ENCODE peak calls at places on chromosomes 13 and 19, in nine cellular contexts. Q, D, U, I, Y, S, W, Z and J are unnamed samples.

GRCh38 chr19:34676697-34677385 is at the start of gene SCGB2B2:
- DNase-seq in Q (peak; percentile 74), D (no peak), U (peak; percentile 67), I (peak; percentile 60), Y (peak; percentile 87), S (no peak), W (no peak), Z (peak; percentile 92), J (peak; percentile 83)

GRCh38 chr13:60957816-60958215 is 457.8 kb downstream of the PCDH20 start:
- DNase-seq in Q (no peak), D (no peak), U (no peak), I (no peak), Y (no peak), S (no peak), W (no peak), Z (no peak), J (no peak)

GRCh38 chr19:17441241-17442135 is 7.0 kb downstream of the TMEM221 start:
- DNase-seq in Q (no peak), D (peak; percentile 56), U (peak; percentile 56), I (no peak), Y (no peak), S (no peak), W (no peak), Z (no peak), J (no peak)

GRCh38 chr13:41645313-41645712 is 188.0 kb downstream of the RGCC start:
- DNase-seq in Q (peak; percentile 42), D (no peak), U (no peak), I (no peak), Y (no peak), S (no peak), W (no peak), Z (no peak), J (no peak)

GRCh38 chr13:107884564-107884963 is 330.8 kb downstream of the LIG4 start:
- DNase-seq in Q (no peak), D (no peak), U (no peak), I (no peak), Y (no peak), S (no peak), W (no peak), Z (no peak), J (no peak)

GRCh38 chr19:4911786-4912672 is 2.7 kb downstream of the UHRF1 start:
- DNase-seq in Q (peak; percentile 99), D (peak; percentile 73), U (no peak), I (peak; percentile 49), Y (no peak), S (peak; percentile 43), W (peak; percentile 55), Z (peak; percentile 27), J (no peak)

GRCh38 chr19:46361915-46362314 is 15.0 kb downstream of the PPP5C start:
- DNase-seq in Q (no peak), D (no peak), U (no peak), I (no peak), Y (no peak), S (no peak), W (no peak), Z (no peak), J (no peak)

GRCh38 chr13:21813110-21813509 is 142.2 kb downstream of the FGF9 start:
- DNase-seq in Q (no peak), D (no peak), U (no peak), I (no peak), Y (no peak), S (no peak), W (no peak), Z (no peak), J (no peak)

GRCh38 chr19:52959613-52960295 is 2.9 kb downstream of the ZNF816 start:
- DNase-seq in Q (no peak), D (no peak), U (no peak), I (no peak), Y (no peak), S (no peak), W (no peak), Z (no peak), J (no peak)

GRCh38 chr19:16496613-16496983 is 404 bp downstream of the C19orf44 start:
- DNase-seq in Q (no peak), D (no peak), U (no peak), I (no peak), Y (no peak), S (no peak), W (no peak), Z (no peak), J (no peak)

GRCh38 chr13:99313473-99313872 is 6.3 kb upstream of the GPR183 start:
- DNase-seq in Q (no peak), D (peak; percentile 65), U (no peak), I (no peak), Y (no peak), S (no peak), W (no peak), Z (no peak), J (no peak)

GRCh38 chr19:46461537-46461936 is 9.8 kb downstream of the PNMA8A start:
- DNase-seq in Q (no peak), D (no peak), U (no peak), I (no peak), Y (no peak), S (no peak), W (no peak), Z (no peak), J (no peak)

GRCh38 chr19:50280983-50281382 is 48.2 kb downstream of the KCNC3 start:
- DNase-seq in Q (no peak), D (no peak), U (no peak), I (no peak), Y (no peak), S (no peak), W (no peak), Z (no peak), J (no peak)

GRCh38 chr19:52665529-52665928 is 27.4 kb upstream of the ZNF83 start:
- DNase-seq in Q (no peak), D (no peak), U (no peak), I (no peak), Y (no peak), S (no peak), W (no peak), Z (no peak), J (no peak)

GRCh38 chr13:40777166-40777956 is 6.4 kb upstream of the MRPS31 start:
- DNase-seq in Q (peak; percentile 29), D (peak; percentile 66), U (peak; percentile 51), I (no peak), Y (peak; percentile 50), S (no peak), W (no peak), Z (peak; percentile 48), J (no peak)

GRCh38 chr13:44031555-44031954 is 151.9 kb downstream of the LACC1 start:
- DNase-seq in Q (no peak), D (no peak), U (peak; percentile 33), I (no peak), Y (no peak), S (no peak), W (no peak), Z (no peak), J (no peak)

GRCh38 chr19:51784922-51785690 is 9.9 kb upstream of the FPR3 start:
- DNase-seq in Q (no peak), D (no peak), U (no peak), I (no peak), Y (no peak), S (no peak), W (peak; percentile 15), Z (no peak), J (peak; percentile 13)

GRCh38 chr13:67227131-67227983 is 2.8 kb downstream of the PCDH9 start:
- DNase-seq in Q (no peak), D (no peak), U (no peak), I (no peak), Y (no peak), S (no peak), W (no peak), Z (no peak), J (no peak)

GRCh38 chr19:55097864-55098715 is 19.3 kb downstream of the PPP1R12C start:
- DNase-seq in Q (no peak), D (no peak), U (no peak), I (no peak), Y (no peak), S (no peak), W (no peak), Z (no peak), J (no peak)

GRCh38 chr13:69092615-69093322 is 1014.9 kb upstream of the ATXN8OS start:
- DNase-seq in Q (no peak), D (peak; percentile 12), U (peak; percentile 61), I (no peak), Y (no peak), S (no peak), W (no peak), Z (no peak), J (no peak)

GRCh38 chr13:105908581-105908980 is 626.9 kb downstream of the EFNB2 start:
- DNase-seq in Q (no peak), D (no peak), U (no peak), I (no peak), Y (no peak), S (no peak), W (no peak), Z (no peak), J (no peak)

GRCh38 chr19:2579678-2580280 is 103.9 kb downstream of the GADD45B start:
- DNase-seq in Q (no peak), D (no peak), U (no peak), I (no peak), Y (no peak), S (no peak), W (no peak), Z (no peak), J (no peak)

GRCh38 chr19:29690842-29691241 is 24.2 kb downstream of the C19orf12 start:
- DNase-seq in Q (peak; percentile 12), D (peak; percentile 37), U (peak; percentile 74), I (no peak), Y (no peak), S (no peak), W (no peak), Z (no peak), J (peak; percentile 51)

GRCh38 chr19:8500158-8500557 is 2.3 kb downstream of the PRAM1 start:
- DNase-seq in Q (no peak), D (peak; percentile 42), U (no peak), I (no peak), Y (no peak), S (no peak), W (no peak), Z (no peak), J (no peak)

GRCh38 chr13:75226092-75226491 is 255.9 kb downstream of the TBC1D4 start:
- DNase-seq in Q (no peak), D (no peak), U (peak; percentile 78), I (no peak), Y (no peak), S (no peak), W (no peak), Z (no peak), J (no peak)

GRCh38 chr19:13013649-13014048 is 18.4 kb downstream of the NFIX start:
- DNase-seq in Q (no peak), D (no peak), U (no peak), I (no peak), Y (no peak), S (no peak), W (no peak), Z (no peak), J (no peak)

GRCh38 chr13:52737900-52738299 is 1.7 kb downstream of the CNMD start:
- DNase-seq in Q (no peak), D (no peak), U (no peak), I (no peak), Y (no peak), S (no peak), W (no peak), Z (no peak), J (no peak)

GRCh38 chr13:66077286-66077685 is 1152.8 kb downstream of the PCDH9 start:
- DNase-seq in Q (no peak), D (no peak), U (no peak), I (no peak), Y (no peak), S (no peak), W (no peak), Z (no peak), J (no peak)

GRCh38 chr19:31113250-31113685 is 236.0 kb downstream of the TSHZ3 start:
- DNase-seq in Q (no peak), D (no peak), U (no peak), I (no peak), Y (no peak), S (no peak), W (no peak), Z (no peak), J (no peak)

GRCh38 chr19:12611361-12611699 is 610 bp downstream of the ZNF791 start:
- DNase-seq in Q (peak; percentile 54), D (peak; percentile 82), U (peak; percentile 66), I (no peak), Y (peak; percentile 13), S (no peak), W (no peak), Z (peak; percentile 45), J (no peak)

GRCh38 chr13:41496420-41497234 is 39.3 kb downstream of the RGCC start:
- DNase-seq in Q (no peak), D (no peak), U (no peak), I (no peak), Y (no peak), S (no peak), W (no peak), Z (no peak), J (no peak)